ENCODE peak calls at places on chromosomes 7 and 10, in five cellular contexts. One of them, this sample, is unnamed.

GRCh38 chr7:23373151-23374004 is 74.2 kb downstream of the MALSU1 start:
- ATAC-seq in naive thymus-derived CD4-positive, alpha-beta T cell: peak
- ATAC-seq in natural killer cell: peak
- ATAC-seq in left lung: no peak
- ATAC-seq in activated T-cell treated with anti-CD3 and anti-CD28 coated beads, Interleukin-2, amount 50 U/mL, for 4 hours: peak
- ATAC-seq in this sample: peak

GRCh38 chr10:27504897-27505457 is 873 bp downstream of the RAB18 start:
- ATAC-seq in natural killer cell: no peak
- ATAC-seq in left lung: peak
- ATAC-seq in naive thymus-derived CD4-positive, alpha-beta T cell: no peak
- ATAC-seq in activated T-cell treated with anti-CD3 and anti-CD28 coated beads, Interleukin-2, amount 50 U/mL, for 4 hours: no peak
- ATAC-seq in this sample: no peak

GRCh38 chr10:97577701-97578100 is 5.1 kb downstream of the ANKRD2 start:
- ATAC-seq in left lung: no peak
- ATAC-seq in naive thymus-derived CD4-positive, alpha-beta T cell: no peak
- ATAC-seq in natural killer cell: no peak
- ATAC-seq in activated T-cell treated with anti-CD3 and anti-CD28 coated beads, Interleukin-2, amount 50 U/mL, for 4 hours: no peak
- ATAC-seq in this sample: no peak

GRCh38 chr10:92562424-92562823 is 11.5 kb downstream of the IDE start:
- ATAC-seq in activated T-cell treated with anti-CD3 and anti-CD28 coated beads, Interleukin-2, amount 50 U/mL, for 4 hours: no peak
- ATAC-seq in left lung: no peak
- ATAC-seq in naive thymus-derived CD4-positive, alpha-beta T cell: no peak
- ATAC-seq in natural killer cell: no peak
- ATAC-seq in this sample: no peak

GRCh38 chr7:7791523-7791922 is 73.1 kb upstream of the RPA3 start:
- ATAC-seq in activated T-cell treated with anti-CD3 and anti-CD28 coated beads, Interleukin-2, amount 50 U/mL, for 4 hours: no peak
- ATAC-seq in left lung: no peak
- ATAC-seq in natural killer cell: no peak
- ATAC-seq in naive thymus-derived CD4-positive, alpha-beta T cell: no peak
- ATAC-seq in this sample: no peak

GRCh38 chr10:114541081-114541833 is 116.8 kb downstream of the ABLIM1 start:
- ATAC-seq in left lung: peak
- ATAC-seq in naive thymus-derived CD4-positive, alpha-beta T cell: peak
- ATAC-seq in activated T-cell treated with anti-CD3 and anti-CD28 coated beads, Interleukin-2, amount 50 U/mL, for 4 hours: peak
- ATAC-seq in natural killer cell: peak
- ATAC-seq in this sample: peak

GRCh38 chr7:140479739-140480084 is 407 bp upstream of the MKRN1 start:
- ATAC-seq in left lung: peak
- ATAC-seq in natural killer cell: no peak
- ATAC-seq in activated T-cell treated with anti-CD3 and anti-CD28 coated beads, Interleukin-2, amount 50 U/mL, for 4 hours: no peak
- ATAC-seq in naive thymus-derived CD4-positive, alpha-beta T cell: no peak
- ATAC-seq in this sample: no peak

GRCh38 chr10:71691405-71691804 is 28.2 kb downstream of the C10orf105 start:
- ATAC-seq in naive thymus-derived CD4-positive, alpha-beta T cell: no peak
- ATAC-seq in left lung: no peak
- ATAC-seq in activated T-cell treated with anti-CD3 and anti-CD28 coated beads, Interleukin-2, amount 50 U/mL, for 4 hours: no peak
- ATAC-seq in natural killer cell: no peak
- ATAC-seq in this sample: no peak

GRCh38 chr10:35160743-35161142 is 34.1 kb downstream of the CREM start:
- ATAC-seq in natural killer cell: no peak
- ATAC-seq in naive thymus-derived CD4-positive, alpha-beta T cell: no peak
- ATAC-seq in left lung: no peak
- ATAC-seq in activated T-cell treated with anti-CD3 and anti-CD28 coated beads, Interleukin-2, amount 50 U/mL, for 4 hours: no peak
- ATAC-seq in this sample: no peak

GRCh38 chr7:816751-817671 is 15.3 kb upstream of the SUN1 start:
- ATAC-seq in left lung: no peak
- ATAC-seq in activated T-cell treated with anti-CD3 and anti-CD28 coated beads, Interleukin-2, amount 50 U/mL, for 4 hours: peak
- ATAC-seq in natural killer cell: peak
- ATAC-seq in naive thymus-derived CD4-positive, alpha-beta T cell: no peak
- ATAC-seq in this sample: peak

GRCh38 chr7:67302113-67303039 is 305.7 kb downstream of the TYW1 start:
- ATAC-seq in activated T-cell treated with anti-CD3 and anti-CD28 coated beads, Interleukin-2, amount 50 U/mL, for 4 hours: peak
- ATAC-seq in naive thymus-derived CD4-positive, alpha-beta T cell: peak
- ATAC-seq in left lung: peak
- ATAC-seq in natural killer cell: peak
- ATAC-seq in this sample: peak

GRCh38 chr7:1458676-1459511 is at the start of gene MICALL2:
- ATAC-seq in activated T-cell treated with anti-CD3 and anti-CD28 coated beads, Interleukin-2, amount 50 U/mL, for 4 hours: peak
- ATAC-seq in naive thymus-derived CD4-positive, alpha-beta T cell: peak
- ATAC-seq in left lung: peak
- ATAC-seq in natural killer cell: peak
- ATAC-seq in this sample: peak

GRCh38 chr10:132066186-132066585 is 440 bp downstream of the JAKMIP3 start:
- ATAC-seq in natural killer cell: no peak
- ATAC-seq in naive thymus-derived CD4-positive, alpha-beta T cell: no peak
- ATAC-seq in activated T-cell treated with anti-CD3 and anti-CD28 coated beads, Interleukin-2, amount 50 U/mL, for 4 hours: no peak
- ATAC-seq in left lung: peak
- ATAC-seq in this sample: no peak

GRCh38 chr10:99926925-99927718 is 82.6 kb downstream of the DNMBP start:
- ATAC-seq in natural killer cell: no peak
- ATAC-seq in naive thymus-derived CD4-positive, alpha-beta T cell: no peak
- ATAC-seq in left lung: no peak
- ATAC-seq in activated T-cell treated with anti-CD3 and anti-CD28 coated beads, Interleukin-2, amount 50 U/mL, for 4 hours: no peak
- ATAC-seq in this sample: no peak

GRCh38 chr7:87590578-87590977 is 10.1 kb downstream of the ABCB1 start:
- ATAC-seq in left lung: no peak
- ATAC-seq in activated T-cell treated with anti-CD3 and anti-CD28 coated beads, Interleukin-2, amount 50 U/mL, for 4 hours: no peak
- ATAC-seq in naive thymus-derived CD4-positive, alpha-beta T cell: peak
- ATAC-seq in natural killer cell: peak
- ATAC-seq in this sample: peak

GRCh38 chr7:55019691-55020480 is 1.1 kb downstream of the EGFR start:
- ATAC-seq in natural killer cell: no peak
- ATAC-seq in left lung: peak
- ATAC-seq in activated T-cell treated with anti-CD3 and anti-CD28 coated beads, Interleukin-2, amount 50 U/mL, for 4 hours: peak
- ATAC-seq in naive thymus-derived CD4-positive, alpha-beta T cell: no peak
- ATAC-seq in this sample: no peak

GRCh38 chr7:104969183-104969582 is 44.8 kb upstream of the KMT2E start:
- ATAC-seq in naive thymus-derived CD4-positive, alpha-beta T cell: no peak
- ATAC-seq in natural killer cell: no peak
- ATAC-seq in left lung: peak
- ATAC-seq in activated T-cell treated with anti-CD3 and anti-CD28 coated beads, Interleukin-2, amount 50 U/mL, for 4 hours: no peak
- ATAC-seq in this sample: no peak

GRCh38 chr10:29805134-29805691 is 170.4 kb upstream of the SVIL start:
- ATAC-seq in left lung: no peak
- ATAC-seq in natural killer cell: no peak
- ATAC-seq in naive thymus-derived CD4-positive, alpha-beta T cell: no peak
- ATAC-seq in activated T-cell treated with anti-CD3 and anti-CD28 coated beads, Interleukin-2, amount 50 U/mL, for 4 hours: no peak
- ATAC-seq in this sample: no peak

GRCh38 chr10:7686351-7687171 is 16.6 kb upstream of the ITIH2 start:
- ATAC-seq in activated T-cell treated with anti-CD3 and anti-CD28 coated beads, Interleukin-2, amount 50 U/mL, for 4 hours: no peak
- ATAC-seq in left lung: peak
- ATAC-seq in natural killer cell: no peak
- ATAC-seq in naive thymus-derived CD4-positive, alpha-beta T cell: no peak
- ATAC-seq in this sample: no peak

GRCh38 chr10:91930939-91931338 is 7.4 kb downstream of the BTAF1 start:
- ATAC-seq in left lung: no peak
- ATAC-seq in activated T-cell treated with anti-CD3 and anti-CD28 coated beads, Interleukin-2, amount 50 U/mL, for 4 hours: no peak
- ATAC-seq in natural killer cell: no peak
- ATAC-seq in naive thymus-derived CD4-positive, alpha-beta T cell: no peak
- ATAC-seq in this sample: no peak

GRCh38 chr10:124539935-124540641 is 78.5 kb downstream of the LHPP start:
- ATAC-seq in activated T-cell treated with anti-CD3 and anti-CD28 coated beads, Interleukin-2, amount 50 U/mL, for 4 hours: peak
- ATAC-seq in left lung: peak
- ATAC-seq in naive thymus-derived CD4-positive, alpha-beta T cell: peak
- ATAC-seq in natural killer cell: peak
- ATAC-seq in this sample: peak

GRCh38 chr7:7570584-7570983 is 3.9 kb downstream of the MIOS start:
- ATAC-seq in left lung: no peak
- ATAC-seq in naive thymus-derived CD4-positive, alpha-beta T cell: no peak
- ATAC-seq in activated T-cell treated with anti-CD3 and anti-CD28 coated beads, Interleukin-2, amount 50 U/mL, for 4 hours: no peak
- ATAC-seq in natural killer cell: no peak
- ATAC-seq in this sample: no peak

GRCh38 chr10:4939224-4940072 is 23.8 kb upstream of the AKR1C1 start:
- ATAC-seq in activated T-cell treated with anti-CD3 and anti-CD28 coated beads, Interleukin-2, amount 50 U/mL, for 4 hours: no peak
- ATAC-seq in left lung: no peak
- ATAC-seq in naive thymus-derived CD4-positive, alpha-beta T cell: no peak
- ATAC-seq in natural killer cell: no peak
- ATAC-seq in this sample: no peak

GRCh38 chr7:48837266-48837665 is 87.1 kb upstream of the CDC14C start:
- ATAC-seq in left lung: no peak
- ATAC-seq in naive thymus-derived CD4-positive, alpha-beta T cell: no peak
- ATAC-seq in natural killer cell: no peak
- ATAC-seq in activated T-cell treated with anti-CD3 and anti-CD28 coated beads, Interleukin-2, amount 50 U/mL, for 4 hours: no peak
- ATAC-seq in this sample: no peak

GRCh38 chr7:91347288-91347687 is 83.1 kb downstream of the FZD1 start:
- ATAC-seq in activated T-cell treated with anti-CD3 and anti-CD28 coated beads, Interleukin-2, amount 50 U/mL, for 4 hours: no peak
- ATAC-seq in natural killer cell: no peak
- ATAC-seq in naive thymus-derived CD4-positive, alpha-beta T cell: no peak
- ATAC-seq in left lung: peak
- ATAC-seq in this sample: no peak

GRCh38 chr7:47356261-47356660 is 225.7 kb downstream of the TNS3 start:
- ATAC-seq in activated T-cell treated with anti-CD3 and anti-CD28 coated beads, Interleukin-2, amount 50 U/mL, for 4 hours: no peak
- ATAC-seq in naive thymus-derived CD4-positive, alpha-beta T cell: no peak
- ATAC-seq in left lung: no peak
- ATAC-seq in natural killer cell: no peak
- ATAC-seq in this sample: no peak

This sample was measured in activated T-helper 17 cell treated with anti-CD3 and anti-CD28 coated beads, Interleukin-2, amount 50 U/mL, for 72 hours.